ENCODE peak calls at places on chromosomes 7 and 10, in ten cellular contexts. One of them, this sample, is unnamed.

GRCh38 chr10:118369806-118370205 is 27.7 kb upstream of the FAM204A start:
- DNase-seq in frontal cortex: no peak
- DNase-seq in colonic mucosa: no peak
- DNase-seq in A549: no peak
- DNase-seq in HS-5: no peak
- DNase-seq in activated T-cell treated with anti-CD3 and anti-CD28 coated beads, Interleukin-2, amount 50 U/mL, for 48 hours: no peak
- DNase-seq in cerebellum: no peak
- DNase-seq in NCI-H748 treated with DMSO at 0.1 percent for 48 hours: peak
- DNase-seq in NCI-H146: peak
- DNase-seq in cardiac muscle cell: no peak
- DNase-seq in this sample: no peak

GRCh38 chr7:25647007-25647406 is 418.7 kb upstream of the NPVF start:
- DNase-seq in NCI-H748 treated with DMSO at 0.1 percent for 48 hours: no peak
- DNase-seq in frontal cortex: no peak
- DNase-seq in activated T-cell treated with anti-CD3 and anti-CD28 coated beads, Interleukin-2, amount 50 U/mL, for 48 hours: no peak
- DNase-seq in colonic mucosa: no peak
- DNase-seq in cardiac muscle cell: peak
- DNase-seq in cerebellum: no peak
- DNase-seq in NCI-H146: no peak
- DNase-seq in A549: no peak
- DNase-seq in HS-5: no peak
- DNase-seq in this sample: no peak

GRCh38 chr10:127919418-127920191 is 12.7 kb downstream of the PTPRE start:
- DNase-seq in colonic mucosa: no peak
- DNase-seq in activated T-cell treated with anti-CD3 and anti-CD28 coated beads, Interleukin-2, amount 50 U/mL, for 48 hours: no peak
- DNase-seq in cardiac muscle cell: peak
- DNase-seq in A549: no peak
- DNase-seq in cerebellum: no peak
- DNase-seq in NCI-H146: no peak
- DNase-seq in frontal cortex: no peak
- DNase-seq in HS-5: no peak
- DNase-seq in NCI-H748 treated with DMSO at 0.1 percent for 48 hours: no peak
- DNase-seq in this sample: no peak

GRCh38 chr7:156151082-156151481 is 338.8 kb upstream of the SHH start:
- DNase-seq in frontal cortex: no peak
- DNase-seq in HS-5: no peak
- DNase-seq in NCI-H146: no peak
- DNase-seq in A549: no peak
- DNase-seq in activated T-cell treated with anti-CD3 and anti-CD28 coated beads, Interleukin-2, amount 50 U/mL, for 48 hours: no peak
- DNase-seq in cerebellum: no peak
- DNase-seq in colonic mucosa: no peak
- DNase-seq in cardiac muscle cell: no peak
- DNase-seq in NCI-H748 treated with DMSO at 0.1 percent for 48 hours: no peak
- DNase-seq in this sample: no peak

GRCh38 chr10:65234261-65234660 is 1691.6 kb upstream of the LRRTM3 start:
- DNase-seq in colonic mucosa: no peak
- DNase-seq in cerebellum: no peak
- DNase-seq in HS-5: peak
- DNase-seq in cardiac muscle cell: no peak
- DNase-seq in NCI-H748 treated with DMSO at 0.1 percent for 48 hours: no peak
- DNase-seq in A549: no peak
- DNase-seq in activated T-cell treated with anti-CD3 and anti-CD28 coated beads, Interleukin-2, amount 50 U/mL, for 48 hours: no peak
- DNase-seq in frontal cortex: no peak
- DNase-seq in NCI-H146: no peak
- DNase-seq in this sample: no peak

GRCh38 chr7:101116898-101117297 is 10.0 kb upstream of the SERPINE1 start:
- DNase-seq in cerebellum: no peak
- DNase-seq in colonic mucosa: no peak
- DNase-seq in activated T-cell treated with anti-CD3 and anti-CD28 coated beads, Interleukin-2, amount 50 U/mL, for 48 hours: no peak
- DNase-seq in NCI-H146: no peak
- DNase-seq in cardiac muscle cell: peak
- DNase-seq in A549: no peak
- DNase-seq in HS-5: no peak
- DNase-seq in NCI-H748 treated with DMSO at 0.1 percent for 48 hours: no peak
- DNase-seq in frontal cortex: no peak
- DNase-seq in this sample: no peak

GRCh38 chr10:17684537-17684936 is 40.6 kb downstream of the STAM start:
- DNase-seq in cardiac muscle cell: no peak
- DNase-seq in activated T-cell treated with anti-CD3 and anti-CD28 coated beads, Interleukin-2, amount 50 U/mL, for 48 hours: no peak
- DNase-seq in NCI-H146: no peak
- DNase-seq in NCI-H748 treated with DMSO at 0.1 percent for 48 hours: no peak
- DNase-seq in frontal cortex: no peak
- DNase-seq in HS-5: no peak
- DNase-seq in colonic mucosa: no peak
- DNase-seq in cerebellum: no peak
- DNase-seq in A549: no peak
- DNase-seq in this sample: no peak

GRCh38 chr7:30799206-30799975 is 28.2 kb downstream of the MINDY4 start:
- DNase-seq in A549: no peak
- DNase-seq in cerebellum: peak
- DNase-seq in activated T-cell treated with anti-CD3 and anti-CD28 coated beads, Interleukin-2, amount 50 U/mL, for 48 hours: no peak
- DNase-seq in cardiac muscle cell: peak
- DNase-seq in NCI-H748 treated with DMSO at 0.1 percent for 48 hours: no peak
- DNase-seq in NCI-H146: no peak
- DNase-seq in colonic mucosa: no peak
- DNase-seq in frontal cortex: no peak
- DNase-seq in HS-5: peak
- DNase-seq in this sample: no peak

GRCh38 chr10:111137587-111137986 is 60.8 kb downstream of the ADRA2A start:
- DNase-seq in HS-5: no peak
- DNase-seq in NCI-H146: no peak
- DNase-seq in colonic mucosa: no peak
- DNase-seq in frontal cortex: no peak
- DNase-seq in NCI-H748 treated with DMSO at 0.1 percent for 48 hours: no peak
- DNase-seq in activated T-cell treated with anti-CD3 and anti-CD28 coated beads, Interleukin-2, amount 50 U/mL, for 48 hours: no peak
- DNase-seq in cardiac muscle cell: no peak
- DNase-seq in cerebellum: no peak
- DNase-seq in A549: no peak
- DNase-seq in this sample: no peak